ENCODE peak calls at places on chromosomes 4 and X, in seven cellular contexts. C is endodermal cell; R is NCI-H2171; H is foreskin fibroblast; N is T-cell; P is stimulated activated CD4-positive, alpha-beta T cell treated with anti-CD3 and anti-CD28 coated beads, Interleukin-12 subunit alpha, Interleukin-12 subunit beta, amount 100 ng/mL, for 48 hours; M is T-helper 9 cell. V is an unnamed sample.

GRCh38 chr4:59994118-59994517 is 1206.0 kb upstream of the ADGRL3 start:
- DNase-seq in C (peak; percentile 68), R (no peak), H (no peak), P (no peak), N (no peak), M (no peak), V (no peak)

GRCh38 chrX:45400380-45400779 is 199.7 kb upstream of the DIPK2B start:
- DNase-seq in N (no peak), P (no peak), M (no peak), R (no peak), C (no peak), H (peak; percentile 29), V (no peak)

GRCh38 chr4:146368209-146368608 is 153.5 kb downstream of the SLC10A7 start:
- DNase-seq in P (no peak), R (no peak), M (no peak), C (no peak), N (no peak), H (peak; percentile 8), V (no peak)

GRCh38 chr4:40848251-40848650 is 98.5 kb downstream of the NSUN7 start:
- DNase-seq in P (no peak), M (no peak), R (no peak), N (no peak), H (no peak), C (peak; percentile 53), V (peak; percentile 36)

GRCh38 chrX:123704781-123705180 is 28.1 kb downstream of the THOC2 start:
- DNase-seq in R (no peak), N (no peak), H (peak; percentile 1), M (no peak), P (no peak), C (no peak), V (no peak)

GRCh38 chrX:150258176-150258425 is 105.0 kb upstream of the MAMLD1 start:
- DNase-seq in M (no peak), N (no peak), C (no peak), P (no peak), H (no peak), R (no peak), V (no peak)

GRCh38 chr4:166197166-166197565 is 324.1 kb downstream of the TLL1 start:
- DNase-seq in N (no peak), P (no peak), R (no peak), M (no peak), C (no peak), H (no peak), V (no peak)

GRCh38 chr4:168589154-168589553 is 92.3 kb downstream of the PALLD start:
- DNase-seq in P (no peak), N (no peak), M (no peak), C (no peak), H (peak; percentile 81), R (peak; percentile 11), V (no peak)

GRCh38 chrX:20139966-20140365 is 1.7 kb downstream of the EIF1AX start:
- DNase-seq in P (no peak), C (no peak), R (no peak), H (peak; percentile 54), N (no peak), M (no peak), V (no peak)

GRCh38 chrX:49163555-49164419 is 1.2 kb downstream of the MAGIX start:
- DNase-seq in M (peak; percentile 68), H (peak; percentile 91), P (peak; percentile 55), C (peak; percentile 94), R (peak; percentile 48), N (peak; percentile 79), V (peak; percentile 92)

V was measured in H7.